ENCODE peak calls at places on chromosome 7, in four cellular contexts. B, W, O and D are unnamed samples.
A peak's percentile ranks its signal among the peaks of the same experiment; 100 is the strongest.

GRCh38 chr7:44281811-44282600 is 43.4 kb downstream of the CAMK2B start:
- DNase-seq in B (no peak), W (no peak), O (no peak), D (no peak)

GRCh38 chr7:92682767-92683539 is 92.8 kb upstream of the FAM133B start:
- DNase-seq in B (no peak), W (no peak), O (peak; percentile 78), D (no peak)

GRCh38 chr7:37916017-37916672 is 472 bp downstream of the SFRP4 start:
- DNase-seq in B (no peak), W (no peak), O (no peak), D (no peak)

GRCh38 chr7:122727759-122728158 is 25.0 kb upstream of the RNF148 start:
- DNase-seq in B (no peak), W (no peak), O (no peak), D (no peak)

GRCh38 chr7:91031757-91032156 is 232.5 kb upstream of the FZD1 start:
- DNase-seq in B (no peak), W (no peak), O (no peak), D (no peak)

GRCh38 chr7:152859781-152860191 is 100.2 kb downstream of the ACTR3B start:
- DNase-seq in B (no peak), W (peak; percentile 6), O (peak; percentile 17), D (no peak)

GRCh38 chr7:115274-115911 is 77.0 kb upstream of the FAM20C start:
- DNase-seq in B (no peak), W (no peak), O (peak; percentile 83), D (no peak)

GRCh38 chr7:32275216-32275979 is 205.2 kb upstream of the PDE1C start:
- DNase-seq in B (no peak), W (no peak), O (no peak), D (no peak)

GRCh38 chr7:155787171-155787851 is 25.0 kb downstream of the SHH start:
- DNase-seq in B (no peak), W (no peak), O (peak; percentile 19), D (no peak)

GRCh38 chr7:106987777-106988176 is 56.7 kb upstream of the PRKAR2B start:
- DNase-seq in B (no peak), W (no peak), O (no peak), D (no peak)

GRCh38 chr7:155846156-155846555 is 33.9 kb upstream of the SHH start:
- DNase-seq in B (no peak), W (no peak), O (no peak), D (no peak)

GRCh38 chr7:20359397-20359963 is 28.8 kb downstream of the ITGB8 start:
- DNase-seq in B (no peak), W (no peak), O (peak; percentile 7), D (no peak)

GRCh38 chr7:103687981-103688380 is 242.0 kb upstream of the SLC26A5 start:
- DNase-seq in B (no peak), W (no peak), O (no peak), D (no peak)

GRCh38 chr7:72098812-72099211 is 313.3 kb downstream of the CALN1 start:
- DNase-seq in B (no peak), W (no peak), O (no peak), D (no peak)

GRCh38 chr7:138247568-138248328 is 171.5 kb downstream of the AKR1D1 start:
- DNase-seq in B (no peak), W (no peak), O (peak; percentile 77), D (peak; percentile 11)

GRCh38 chr7:106598663-106599342 is 62.2 kb downstream of the CCDC71L start:
- DNase-seq in B (peak; percentile 74), W (peak; percentile 45), O (peak; percentile 81), D (no peak)

GRCh38 chr7:30879139-30880089 is 32.2 kb upstream of the AQP1 start:
- DNase-seq in B (no peak), W (no peak), O (no peak), D (no peak)

GRCh38 chr7:122303971-122304603 is 463 bp downstream of the FEZF1 start:
- DNase-seq in B (no peak), W (no peak), O (no peak), D (no peak)

GRCh38 chr7:90766814-90767564 is 170.9 kb downstream of the CDK14 start:
- DNase-seq in B (peak; percentile 58), W (no peak), O (peak; percentile 90), D (no peak)

GRCh38 chr7:47443049-47443448 is 138.9 kb downstream of the TNS3 start:
- DNase-seq in B (no peak), W (no peak), O (no peak), D (no peak)

GRCh38 chr7:138282997-138283396 is 177.1 kb upstream of the TRIM24 start:
- DNase-seq in B (no peak), W (no peak), O (peak; percentile 70), D (no peak)

GRCh38 chr7:43637114-43637806 is 54.4 kb downstream of the STK17A start:
- DNase-seq in B (no peak), W (no peak), O (peak; percentile 33), D (no peak)

GRCh38 chr7:107355616-107356015 is 114.2 kb upstream of the GPR22 start:
- DNase-seq in B (no peak), W (no peak), O (peak; percentile 14), D (no peak)

GRCh38 chr7:140451716-140452115 is 27.6 kb downstream of the MKRN1 start:
- DNase-seq in B (no peak), W (no peak), O (no peak), D (no peak)

GRCh38 chr7:151148319-151149259 is 18.9 kb downstream of the GBX1 start:
- DNase-seq in B (no peak), W (no peak), O (no peak), D (no peak)

GRCh38 chr7:151157645-151158329 is 9.7 kb downstream of the GBX1 start:
- DNase-seq in B (no peak), W (no peak), O (peak; percentile 21), D (no peak)

GRCh38 chr7:151150388-151150787 is 17.1 kb downstream of the GBX1 start:
- DNase-seq in B (no peak), W (no peak), O (no peak), D (no peak)

GRCh38 chr7:151152935-151153513 is 14.5 kb downstream of the GBX1 start:
- DNase-seq in B (no peak), W (no peak), O (no peak), D (no peak)
- TF ChIP-seq CTCF in B (no peak), W (no peak), O (peak; percentile 46), D (peak; percentile 38)

GRCh38 chr7:128792471-128793183 is 859 bp downstream of the CCDC136 start:
- DNase-seq in B (peak; percentile 49), W (no peak), O (no peak), D (no peak)

GRCh38 chr7:128794020-128794419 is 2.3 kb downstream of the CCDC136 start:
- DNase-seq in B (no peak), W (no peak), O (no peak), D (no peak)

GRCh38 chr7:128791968-128792319 is at the start of gene CCDC136:
- DNase-seq in B (no peak), W (no peak), O (no peak), D (no peak)

GRCh38 chr7:128794436-128794835 is 2.7 kb downstream of the CCDC136 start:
- DNase-seq in B (no peak), W (no peak), O (no peak), D (no peak)

DNA sequence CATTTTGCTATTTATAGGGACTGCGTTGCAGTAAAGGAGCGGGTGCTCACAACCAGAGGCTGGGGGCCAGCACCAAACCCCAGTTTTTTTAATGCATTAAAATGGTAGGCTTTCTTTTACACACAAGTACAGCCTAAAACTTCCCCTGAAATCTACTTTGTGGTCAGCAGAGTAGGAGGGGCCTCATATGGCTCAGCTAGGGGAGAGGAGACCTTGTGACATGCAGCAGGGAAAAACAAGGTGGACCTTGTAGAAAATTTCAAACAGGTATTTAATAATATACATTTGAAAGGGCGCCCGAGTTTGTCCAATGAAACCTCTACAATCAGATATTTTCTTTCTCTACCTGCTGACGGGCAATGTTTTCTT is 1.4 kb downstream of the CCDC136 start:
- DNase-seq in B (no peak), W (no peak), O (no peak), D (no peak)
- H3K4me3 ChIP-seq in B (no peak overlapping the region), W (no peak overlapping the region), O (no peak overlapping the region), D (no peak overlapping the region)

GRCh38 chr7:105580022-105580740 is 1.1 kb downstream of the EFCAB10 start:
- DNase-seq in B (no peak), W (no peak), O (peak; percentile 17), D (no peak)
- TF ChIP-seq CTCF in B (no peak), W (no peak), O (peak; percentile 43), D (peak; percentile 26)

GRCh38 chr7:112262804-112263203 is 56.3 kb downstream of the ZNF277 start:
- DNase-seq in B (no peak), W (no peak), O (peak; percentile 12), D (no peak)

GRCh38 chr7:112257073-112257472 is 50.6 kb downstream of the ZNF277 start:
- DNase-seq in B (no peak), W (no peak), O (no peak), D (no peak)

GRCh38 chr7:112263519-112263918 is 57.0 kb downstream of the ZNF277 start:
- DNase-seq in B (no peak), W (no peak), O (peak; percentile 14), D (no peak)

GRCh38 chr7:112266141-112266540 is 59.6 kb downstream of the ZNF277 start:
- DNase-seq in B (no peak), W (no peak), O (no peak), D (no peak)

GRCh38 chr7:112260941-112261340 is 54.4 kb downstream of the ZNF277 start:
- DNase-seq in B (no peak), W (no peak), O (no peak), D (no peak)
- H3K4me3 ChIP-seq in B (no peak overlapping the region), W (no peak overlapping the region), O (no peak overlapping the region), D (no peak overlapping the region)

DNA sequence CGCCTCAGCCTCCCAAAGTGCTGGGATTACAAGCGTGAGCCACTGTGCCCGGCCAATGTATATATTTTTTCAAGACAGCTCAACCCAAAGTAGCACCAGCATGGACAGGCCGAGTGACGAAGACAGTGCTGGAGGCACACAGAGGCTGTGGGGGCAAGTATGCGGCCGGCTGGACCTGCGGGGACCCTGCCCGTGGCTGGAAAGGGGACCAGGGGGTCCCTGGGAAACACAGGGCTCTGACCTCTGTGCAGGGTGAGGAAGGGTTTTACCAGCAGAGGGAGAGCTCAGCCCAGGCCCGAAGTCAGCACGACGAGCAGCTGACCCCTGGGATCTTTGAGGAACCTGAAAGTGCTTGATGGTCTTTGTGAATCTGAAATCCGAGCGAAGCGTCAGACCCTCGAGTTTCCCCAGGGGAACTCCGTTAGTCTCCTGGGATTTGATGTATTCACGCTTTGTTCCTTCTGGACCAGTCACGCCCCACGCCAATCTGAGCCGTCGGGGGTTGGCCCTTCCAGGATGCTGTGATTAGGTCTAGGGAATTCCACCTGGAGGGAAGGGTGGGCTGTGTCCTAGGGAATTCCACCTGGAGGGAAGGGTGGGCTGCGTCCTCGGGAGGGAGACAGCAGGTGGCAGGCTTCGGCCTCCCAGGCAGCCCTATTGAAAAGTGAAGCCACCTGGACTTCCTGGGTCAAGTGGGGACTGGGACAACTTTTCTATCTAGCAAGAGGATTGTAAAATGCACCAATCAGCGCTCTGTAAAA is 10.9 kb upstream of the ZFAND2A start:
- DNase-seq in B (no peak), W (no peak), O (no peak), D (no peak)
- TF ChIP-seq CTCF in B (no peak), W (no peak), O (no peak), D (no peak)